ENCODE peak calls at places on chromosomes 7 and 10, in seven cellular contexts. One of them, this sample, is unnamed.
A peak's percentile ranks its signal among the peaks of the same experiment; 100 is the strongest.

GRCh38 chr7:107711301-107711700 is 32.6 kb upstream of the CBLL1 start:
- DNase-seq in progenitor cell of endocrine pancreas: no peak
- DNase-seq in dorsolateral prefrontal cortex: no peak
- DNase-seq in GM13977: no peak
- DNase-seq in Peyer's patch: no peak
- DNase-seq in fibroblast of lung: no peak
- DNase-seq in foreskin fibroblast: peak; percentile 52
- DNase-seq in this sample: no peak

GRCh38 chr7:77348371-77348813 is 67.8 kb downstream of the GSAP start:
- DNase-seq in progenitor cell of endocrine pancreas: no peak
- DNase-seq in dorsolateral prefrontal cortex: no peak
- DNase-seq in GM13977: no peak
- DNase-seq in Peyer's patch: no peak
- DNase-seq in fibroblast of lung: peak; percentile 72
- DNase-seq in foreskin fibroblast: peak; percentile 60
- DNase-seq in this sample: no peak

GRCh38 chr7:93245525-93246432 is 13.6 kb downstream of the VPS50 start:
- DNase-seq in progenitor cell of endocrine pancreas: no peak
- DNase-seq in dorsolateral prefrontal cortex: no peak
- DNase-seq in GM13977: no peak
- DNase-seq in Peyer's patch: no peak
- DNase-seq in fibroblast of lung: peak; percentile 58
- DNase-seq in foreskin fibroblast: peak; percentile 50
- DNase-seq in this sample: no peak

GRCh38 chr10:102802920-102803534 is 34.2 kb downstream of the CYP17A1 start:
- DNase-seq in progenitor cell of endocrine pancreas: no peak
- DNase-seq in dorsolateral prefrontal cortex: no peak
- DNase-seq in GM13977: peak; percentile 44
- DNase-seq in Peyer's patch: peak; percentile 58
- DNase-seq in fibroblast of lung: peak; percentile 81
- DNase-seq in foreskin fibroblast: peak; percentile 92
- DNase-seq in this sample: no peak

GRCh38 chr10:118664321-118664720 is 68.9 kb upstream of the PRLHR start:
- DNase-seq in progenitor cell of endocrine pancreas: no peak
- DNase-seq in dorsolateral prefrontal cortex: no peak
- DNase-seq in GM13977: no peak
- DNase-seq in Peyer's patch: no peak
- DNase-seq in fibroblast of lung: no peak
- DNase-seq in foreskin fibroblast: no peak
- DNase-seq in this sample: no peak

GRCh38 chr10:47258921-47259320 is 41.1 kb upstream of the GDF10 start:
- DNase-seq in progenitor cell of endocrine pancreas: no peak
- DNase-seq in dorsolateral prefrontal cortex: no peak
- DNase-seq in GM13977: no peak
- DNase-seq in Peyer's patch: no peak
- DNase-seq in fibroblast of lung: no peak
- DNase-seq in foreskin fibroblast: no peak
- DNase-seq in this sample: no peak

GRCh38 chr10:47175181-47176080 is 124.6 kb upstream of the GDF10 start:
- DNase-seq in progenitor cell of endocrine pancreas: no peak
- DNase-seq in dorsolateral prefrontal cortex: no peak
- DNase-seq in GM13977: no peak
- DNase-seq in Peyer's patch: no peak
- DNase-seq in fibroblast of lung: no peak
- DNase-seq in foreskin fibroblast: no peak
- DNase-seq in this sample: no peak

GRCh38 chr10:22651276-22651980 is 63.0 kb downstream of the PIP4K2A start:
- DNase-seq in progenitor cell of endocrine pancreas: no peak
- DNase-seq in dorsolateral prefrontal cortex: no peak
- DNase-seq in GM13977: no peak
- DNase-seq in Peyer's patch: peak; percentile 75
- DNase-seq in fibroblast of lung: no peak
- DNase-seq in foreskin fibroblast: no peak
- DNase-seq in this sample: no peak

DNA sequence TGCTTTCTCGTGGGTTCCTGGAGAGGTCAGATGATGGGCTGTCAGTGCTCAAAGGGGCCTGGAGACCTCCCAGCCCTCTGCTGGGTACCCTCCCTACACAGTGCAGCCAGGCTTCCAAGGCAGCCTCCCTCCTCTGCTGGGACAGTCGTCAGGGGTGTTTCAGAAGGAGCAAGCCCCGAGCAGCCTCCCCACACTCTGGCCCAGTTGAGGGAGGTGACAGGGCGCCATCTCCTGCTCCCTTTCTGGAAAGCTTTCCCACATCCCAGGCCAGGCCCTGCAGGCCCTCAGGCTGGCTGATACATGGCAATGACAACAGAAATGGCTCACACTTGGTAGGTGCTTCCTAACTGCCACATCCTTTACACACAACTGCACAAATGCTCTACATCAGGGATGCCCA is 32.1 kb downstream of the KCNMA1 start:
- DNase-seq in progenitor cell of endocrine pancreas: no peak
- DNase-seq in dorsolateral prefrontal cortex: no peak
- DNase-seq in GM13977: no peak
- DNase-seq in Peyer's patch: no peak
- DNase-seq in fibroblast of lung: no peak
- DNase-seq in foreskin fibroblast: peak; percentile 58
- DNase-seq in this sample: no peak
- TF ChIP-seq CTCF in progenitor cell of endocrine pancreas: no peak
- TF ChIP-seq CTCF in dorsolateral prefrontal cortex: no peak
- TF ChIP-seq CTCF in GM13977: no peak
- TF ChIP-seq CTCF in Peyer's patch: no peak
- TF ChIP-seq CTCF in fibroblast of lung: no peak
- TF ChIP-seq CTCF in foreskin fibroblast: peak; percentile 23
- TF ChIP-seq CTCF in this sample: no peak

GRCh38 chr7:81482600-81483186 is 287.2 kb downstream of the HGF start:
- DNase-seq in progenitor cell of endocrine pancreas: no peak
- DNase-seq in dorsolateral prefrontal cortex: no peak
- DNase-seq in GM13977: peak; percentile 16
- DNase-seq in Peyer's patch: no peak
- DNase-seq in fibroblast of lung: peak; percentile 73
- DNase-seq in foreskin fibroblast: peak; percentile 59
- DNase-seq in this sample: no peak
- TF ChIP-seq CTCF in progenitor cell of endocrine pancreas: peak; percentile 82
- TF ChIP-seq CTCF in dorsolateral prefrontal cortex: peak; percentile 91
- TF ChIP-seq CTCF in GM13977: peak; percentile 51
- TF ChIP-seq CTCF in Peyer's patch: no peak
- TF ChIP-seq CTCF in fibroblast of lung: peak; percentile 37
- TF ChIP-seq CTCF in foreskin fibroblast: no peak
- TF ChIP-seq CTCF in this sample: peak; percentile 85

DNA sequence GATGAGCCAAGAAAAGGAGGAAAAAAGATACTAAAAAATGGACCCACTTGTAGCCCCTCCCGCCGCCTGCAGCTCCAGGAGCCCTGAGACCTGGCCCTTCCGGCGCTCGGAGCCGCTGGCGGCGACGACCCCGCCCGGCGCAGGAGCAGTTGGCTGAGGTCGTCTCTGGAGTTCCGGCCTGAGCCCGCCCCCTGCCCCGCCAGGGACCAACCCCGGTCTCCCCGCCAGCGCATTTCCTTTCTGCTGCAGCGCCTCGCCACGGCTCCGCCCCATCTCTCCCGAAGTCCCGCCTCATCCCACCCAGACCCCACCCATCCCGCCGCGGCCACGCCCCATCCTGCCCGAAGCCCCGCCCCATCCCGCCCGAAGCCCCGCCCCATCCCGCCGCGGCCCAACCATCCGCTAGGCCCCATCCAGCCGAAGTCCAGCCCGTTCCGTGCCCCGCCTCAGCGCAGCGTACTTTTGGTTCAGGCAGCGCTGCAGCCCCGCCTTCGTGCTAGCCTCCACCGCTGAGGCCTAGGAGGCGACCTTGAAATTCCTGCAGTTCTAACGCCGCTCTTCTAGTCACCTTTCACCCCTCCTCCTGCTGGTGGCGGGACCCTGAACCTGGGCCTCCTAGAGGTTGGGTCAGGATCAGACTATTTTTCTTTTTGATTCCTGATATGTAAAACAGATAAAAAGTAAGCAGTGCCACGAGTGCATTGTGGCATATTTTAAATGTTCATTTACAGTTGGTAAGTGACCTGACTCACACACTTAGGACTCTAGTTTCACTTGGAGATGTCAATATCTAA is at the start of gene STN1:
- DNase-seq in progenitor cell of endocrine pancreas: peak; percentile 92
- DNase-seq in dorsolateral prefrontal cortex: peak; percentile 98
- DNase-seq in GM13977: peak; percentile 97
- DNase-seq in Peyer's patch: peak; percentile 99
- DNase-seq in fibroblast of lung: peak; percentile 98
- DNase-seq in foreskin fibroblast: peak; percentile 99
- DNase-seq in this sample: peak; percentile 90
- TF ChIP-seq CTCF in progenitor cell of endocrine pancreas: peak; percentile 48
- TF ChIP-seq CTCF in dorsolateral prefrontal cortex: peak; percentile 43
- TF ChIP-seq CTCF in GM13977: peak; percentile 9
- TF ChIP-seq CTCF in Peyer's patch: no peak
- TF ChIP-seq CTCF in fibroblast of lung: no peak
- TF ChIP-seq CTCF in foreskin fibroblast: no peak
- TF ChIP-seq CTCF in this sample: no peak

DNA sequence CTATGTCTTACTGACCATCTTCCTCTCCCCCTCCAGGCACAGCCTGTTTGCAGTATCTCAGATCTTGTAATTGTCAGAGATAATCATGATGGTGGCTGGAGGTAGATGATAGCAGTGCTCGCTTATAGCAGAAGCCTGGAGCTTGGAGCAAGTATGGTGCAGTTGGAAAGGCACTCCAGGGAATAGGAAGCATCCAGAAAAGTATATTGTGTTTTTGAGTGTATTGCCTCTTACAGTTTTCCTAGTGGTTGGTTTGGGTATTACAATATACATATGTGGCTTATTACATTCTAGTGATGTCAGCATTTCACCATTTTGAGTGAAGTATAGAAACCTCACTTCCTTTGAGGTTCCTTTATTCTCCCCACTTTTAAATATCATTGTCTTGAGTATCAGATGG is 101.5 kb downstream of the STK31 start:
- DNase-seq in progenitor cell of endocrine pancreas: no peak
- DNase-seq in dorsolateral prefrontal cortex: no peak
- DNase-seq in GM13977: no peak
- DNase-seq in Peyer's patch: no peak
- DNase-seq in fibroblast of lung: no peak
- DNase-seq in foreskin fibroblast: no peak
- DNase-seq in this sample: no peak
- TF ChIP-seq CTCF in progenitor cell of endocrine pancreas: peak; percentile 53
- TF ChIP-seq CTCF in dorsolateral prefrontal cortex: no peak
- TF ChIP-seq CTCF in GM13977: no peak
- TF ChIP-seq CTCF in Peyer's patch: no peak
- TF ChIP-seq CTCF in fibroblast of lung: peak; percentile 35
- TF ChIP-seq CTCF in foreskin fibroblast: peak; percentile 18
- TF ChIP-seq CTCF in this sample: peak; percentile 87

DNA sequence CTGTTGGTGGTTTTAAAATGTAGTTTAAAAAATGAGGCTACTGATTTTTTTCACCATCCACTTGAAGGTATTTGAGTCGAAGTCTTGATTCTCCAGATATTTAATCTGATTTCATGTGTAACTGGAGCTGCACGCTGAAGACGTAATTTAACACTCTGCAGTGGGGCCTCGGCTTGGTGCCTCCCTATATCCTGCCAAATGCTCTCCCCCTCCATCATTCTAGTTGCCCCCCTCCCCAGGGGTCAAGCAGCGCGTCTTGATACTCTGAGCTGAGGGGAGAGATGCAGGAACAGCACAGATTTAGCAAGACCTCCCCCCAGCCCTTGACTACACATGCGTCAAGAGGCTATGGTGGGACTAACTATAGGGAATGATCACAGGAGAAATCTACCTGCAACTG is 85.7 kb downstream of the PRPF18 start:
- DNase-seq in progenitor cell of endocrine pancreas: no peak
- DNase-seq in dorsolateral prefrontal cortex: no peak
- DNase-seq in GM13977: no peak
- DNase-seq in Peyer's patch: peak; percentile 8
- DNase-seq in fibroblast of lung: peak; percentile 46
- DNase-seq in foreskin fibroblast: no peak
- DNase-seq in this sample: no peak
- TF ChIP-seq CTCF in progenitor cell of endocrine pancreas: no peak
- TF ChIP-seq CTCF in dorsolateral prefrontal cortex: no peak
- TF ChIP-seq CTCF in GM13977: no peak
- TF ChIP-seq CTCF in Peyer's patch: no peak
- TF ChIP-seq CTCF in fibroblast of lung: no peak
- TF ChIP-seq CTCF in foreskin fibroblast: no peak
- TF ChIP-seq CTCF in this sample: no peak

GRCh38 chr7:73518470-73518869 is 3.6 kb downstream of the BAZ1B start:
- DNase-seq in progenitor cell of endocrine pancreas: no peak
- DNase-seq in dorsolateral prefrontal cortex: no peak
- DNase-seq in GM13977: no peak
- DNase-seq in Peyer's patch: peak; percentile 3
- DNase-seq in fibroblast of lung: no peak
- DNase-seq in foreskin fibroblast: no peak
- DNase-seq in this sample: no peak

GRCh38 chr7:73520673-73521635 is 1.1 kb downstream of the BAZ1B start:
- DNase-seq in progenitor cell of endocrine pancreas: no peak
- DNase-seq in dorsolateral prefrontal cortex: no peak
- DNase-seq in GM13977: no peak
- DNase-seq in Peyer's patch: no peak
- DNase-seq in fibroblast of lung: peak; percentile 28
- DNase-seq in foreskin fibroblast: peak; percentile 34
- DNase-seq in this sample: peak; percentile 45

GRCh38 chr7:73519867-73520672 is 2.0 kb downstream of the BAZ1B start:
- DNase-seq in progenitor cell of endocrine pancreas: no peak
- DNase-seq in dorsolateral prefrontal cortex: no peak
- DNase-seq in GM13977: no peak
- DNase-seq in Peyer's patch: no peak
- DNase-seq in fibroblast of lung: no peak
- DNase-seq in foreskin fibroblast: peak; percentile 15
- DNase-seq in this sample: no peak

GRCh38 chr7:73521636-73522080 is 435 bp downstream of the BAZ1B start:
- DNase-seq in progenitor cell of endocrine pancreas: no peak
- DNase-seq in dorsolateral prefrontal cortex: no peak
- DNase-seq in GM13977: peak; percentile 85
- DNase-seq in Peyer's patch: no peak
- DNase-seq in fibroblast of lung: no peak
- DNase-seq in foreskin fibroblast: no peak
- DNase-seq in this sample: peak; percentile 64

GRCh38 chr7:73522081-73522818 is at the start of gene BAZ1B:
- DNase-seq in progenitor cell of endocrine pancreas: peak; percentile 96
- DNase-seq in dorsolateral prefrontal cortex: peak; percentile 99
- DNase-seq in GM13977: peak; percentile 99
- DNase-seq in Peyer's patch: peak; percentile 99
- DNase-seq in fibroblast of lung: peak; percentile 99
- DNase-seq in foreskin fibroblast: peak; percentile 100
- DNase-seq in this sample: peak; percentile 91
- TF ChIP-seq CTCF in progenitor cell of endocrine pancreas: peak; percentile 33
- TF ChIP-seq CTCF in dorsolateral prefrontal cortex: peak; percentile 50
- TF ChIP-seq CTCF in GM13977: no peak
- TF ChIP-seq CTCF in Peyer's patch: no peak
- TF ChIP-seq CTCF in fibroblast of lung: peak; percentile 8
- TF ChIP-seq CTCF in foreskin fibroblast: no peak
- TF ChIP-seq CTCF in this sample: no peak